ENCODE peak calls at places on chromosomes 2 and 18, in eight cellular contexts. P is NB4, R is suprapubic skin, O is IMR-90, W is ovary, Y is body of pancreas, C is right lobe of liver, U is K562. F is an unnamed sample.

GRCh38 chr2:231391981-231392380 is 3.5 kb upstream of the B3GNT7 start:
- DNase-seq in R (no peak), C (no peak), P (peak; percentile 89), Y (no peak), W (no peak), O (no peak), U (no peak), F (no peak)

GRCh38 chr2:50143822-50144575 is 887.9 kb downstream of the NRXN1 start:
- DNase-seq in P (peak; percentile 57), C (no peak), R (no peak), W (no peak), O (no peak), U (no peak), Y (no peak), F (peak; percentile 6)

GRCh38 chr18:37330173-37330572 is 235.4 kb downstream of the CELF4 start:
- DNase-seq in Y (no peak), R (no peak), U (no peak), P (no peak), O (no peak), C (no peak), W (no peak), F (no peak)

GRCh38 chr2:149903626-149904025 is 316.1 kb upstream of the MMADHC start:
- DNase-seq in O (peak; percentile 38), R (no peak), C (no peak), W (no peak), P (no peak), U (no peak), Y (no peak), F (no peak)

GRCh38 chr2:233153146-233153798 is 93.1 kb downstream of the INPP5D start:
- DNase-seq in R (no peak), P (no peak), Y (no peak), W (no peak), U (no peak), C (no peak), O (no peak), F (no peak)

GRCh38 chr2:47034973-47035609 is 119.5 kb upstream of the MCFD2 start:
- DNase-seq in Y (peak; percentile 33), C (no peak), W (no peak), R (no peak), P (peak; percentile 64), U (no peak), O (no peak), F (no peak)

GRCh38 chr2:241617431-241618154 is 19.4 kb downstream of the THAP4 start:
- DNase-seq in Y (peak; percentile 31), R (no peak), O (no peak), P (no peak), U (no peak), C (no peak), W (no peak), F (no peak)

GRCh38 chr2:72278046-72278445 is 130.4 kb upstream of the CYP26B1 start:
- DNase-seq in R (no peak), P (no peak), W (no peak), U (no peak), Y (no peak), O (peak; percentile 79), C (no peak), F (no peak)

GRCh38 chr2:172098287-172098649 is 4.4 kb downstream of the DLX2 start:
- DNase-seq in P (no peak), C (no peak), Y (no peak), U (no peak), R (no peak), W (no peak), O (no peak), F (peak; percentile 41)

GRCh38 chr2:75098856-75099255 is 100.5 kb downstream of the TACR1 start:
- DNase-seq in U (no peak), W (no peak), P (peak; percentile 60), R (no peak), Y (no peak), O (peak; percentile 31), C (no peak), F (peak; percentile 2)

DNA sequence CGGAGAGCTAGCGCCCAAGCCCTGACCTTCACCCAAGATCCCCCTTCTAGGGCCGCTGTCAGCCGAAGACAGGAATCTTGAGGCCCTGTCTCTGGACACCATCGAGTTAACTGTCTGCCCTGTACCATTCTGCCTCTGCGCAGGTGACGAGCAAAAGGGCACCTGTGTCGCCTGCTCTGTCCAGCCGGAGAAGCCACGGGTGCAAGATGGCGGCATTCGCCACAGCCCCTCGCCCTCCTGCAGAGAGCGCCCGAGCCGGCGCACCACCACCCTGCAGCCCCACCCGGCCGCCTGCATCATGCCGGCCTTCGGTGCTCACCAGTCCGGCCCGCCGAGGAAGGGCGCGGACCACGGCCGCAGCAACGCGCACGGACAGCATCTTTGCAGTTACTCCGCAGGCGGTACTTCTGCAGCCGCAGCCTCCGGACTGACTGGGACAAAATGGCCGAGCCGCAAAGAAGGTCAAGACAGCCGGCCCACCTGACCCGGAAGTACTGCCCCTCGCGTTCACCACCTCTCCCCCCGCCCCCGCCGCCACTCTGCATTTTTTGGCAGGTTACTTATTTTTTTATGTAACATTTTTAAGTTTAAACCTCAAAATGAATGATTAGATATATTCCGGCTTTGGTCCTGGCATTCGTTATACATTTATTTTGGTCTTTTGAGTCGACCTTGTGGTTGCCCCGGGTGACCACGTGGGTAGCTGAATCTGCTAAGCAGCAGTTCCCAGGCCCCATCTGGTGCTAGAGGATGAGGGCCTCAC is at the start of gene ATP5F1A:
- DNase-seq in W (peak; percentile 90), R (peak; percentile 91), Y (peak; percentile 94), U (peak; percentile 71), P (peak; percentile 87), C (peak; percentile 87), O (peak; percentile 77), F (peak; percentile 95)
- TF ChIP-seq POLR2A in W (peak; percentile 45), R (peak; percentile 37), Y (peak; percentile 55), U (peak; percentile 86), P (peak; percentile 62), C (peak; percentile 80), O (peak; percentile 83), F (peak; percentile 69)

GRCh38 chr2:137333386-137333972 is 568.1 kb downstream of the THSD7B start:
- DNase-seq in R (no peak), P (no peak), U (no peak), C (no peak), O (no peak), Y (no peak), W (no peak), F (no peak)
- TF ChIP-seq POLR2A in R (no peak), P (no peak), U (no peak), C (no peak), O (no peak), Y (no peak), W (no peak), F (no peak)

DNA sequence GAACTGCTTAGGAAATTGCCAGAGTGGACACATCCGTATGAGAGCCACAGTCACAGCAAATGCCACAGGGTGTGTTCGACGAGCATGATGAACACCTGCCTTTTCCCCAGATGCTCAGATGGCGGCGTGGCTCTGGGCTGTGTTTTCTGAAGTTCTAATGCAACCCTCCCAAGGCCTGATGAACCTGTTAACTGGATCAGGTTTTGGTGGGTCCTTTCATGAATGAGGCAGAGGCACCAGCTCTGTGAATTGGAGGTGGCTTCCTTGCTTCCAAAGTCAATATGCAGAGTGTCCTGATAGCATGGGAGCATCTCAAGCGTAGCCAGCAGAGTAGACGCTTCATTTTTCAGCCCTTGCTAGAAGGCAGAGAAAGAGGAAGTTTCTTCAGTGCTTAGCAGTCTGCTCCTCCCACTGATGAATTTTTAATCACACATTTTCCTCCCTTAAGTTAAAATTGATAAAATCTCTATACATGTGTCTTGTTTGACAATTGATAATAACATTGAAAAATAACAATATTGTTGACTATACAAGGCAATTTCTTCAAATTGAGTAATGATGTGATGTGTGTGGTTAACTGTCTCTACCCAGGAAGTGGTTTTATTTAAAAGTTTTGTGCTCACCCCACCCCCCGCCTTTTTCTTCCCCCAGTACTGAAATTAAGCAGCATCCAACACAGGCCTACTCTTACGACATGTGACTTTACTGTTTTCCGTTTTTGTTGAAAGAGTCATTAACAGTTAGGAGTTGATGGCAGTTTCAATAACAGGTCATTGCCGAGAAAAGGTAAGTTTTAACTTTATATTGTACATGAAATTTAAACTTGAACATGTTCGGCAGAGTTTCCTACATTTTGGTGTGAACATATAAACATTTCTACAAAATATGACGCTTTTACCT is at the start of gene ARHGAP15:
- DNase-seq in W (no peak), C (no peak), P (peak; percentile 96), O (no peak), Y (no peak), U (no peak), R (no peak), F (peak; percentile 83)
- TF ChIP-seq POLR2A in W (no peak), C (no peak), P (peak; percentile 30), O (no peak), Y (no peak), U (no peak), R (no peak), F (peak; percentile 74)

DNA sequence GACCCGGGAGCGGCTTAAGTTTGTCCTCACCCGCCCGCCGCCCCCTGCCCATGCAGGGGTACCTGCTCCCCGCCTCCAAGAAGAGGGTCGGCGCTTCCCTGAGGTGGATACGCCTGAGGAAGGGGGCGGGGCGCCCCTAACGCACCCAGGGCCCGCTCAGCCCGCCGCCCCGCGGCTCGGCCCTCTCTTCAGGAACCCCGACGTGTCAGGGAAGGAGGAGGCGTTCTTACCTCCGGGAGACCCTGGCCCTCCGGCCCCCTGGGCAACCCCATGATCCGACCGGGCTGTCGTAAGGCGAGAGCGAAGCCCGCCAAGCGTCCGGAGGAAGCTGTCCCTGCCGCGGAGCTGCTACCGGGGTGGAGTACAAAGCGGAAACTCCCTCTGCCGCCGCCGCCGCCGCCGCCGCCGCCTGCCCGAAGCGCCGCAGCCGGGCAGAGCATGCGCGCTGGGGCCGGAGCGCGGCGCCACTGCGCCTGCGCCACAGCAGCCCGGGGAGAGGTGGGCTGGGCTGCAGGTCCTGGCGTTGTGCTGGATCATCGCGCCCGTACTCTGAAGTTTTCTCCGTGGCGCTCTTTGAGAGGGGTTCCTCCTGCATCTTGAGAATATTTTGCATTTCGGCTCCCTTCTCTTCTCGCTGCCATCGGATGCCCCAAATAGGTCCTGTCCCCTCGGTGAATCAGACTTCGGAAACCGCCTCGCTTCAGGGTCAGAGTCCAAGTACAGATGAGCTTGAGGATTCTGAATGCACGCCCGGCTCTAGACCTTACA is at the start of gene CCDC93:
- DNase-seq in W (peak; percentile 77), O (peak; percentile 76), P (peak; percentile 90), C (peak; percentile 86), U (peak; percentile 99), Y (peak; percentile 83), R (peak; percentile 85), F (peak; percentile 93)
- TF ChIP-seq POLR2A in W (peak; percentile 45), O (peak; percentile 30), P (peak; percentile 70), C (peak; percentile 74), U (peak; percentile 75), Y (peak; percentile 82), R (peak; percentile 22), F (peak; percentile 41)

DNA sequence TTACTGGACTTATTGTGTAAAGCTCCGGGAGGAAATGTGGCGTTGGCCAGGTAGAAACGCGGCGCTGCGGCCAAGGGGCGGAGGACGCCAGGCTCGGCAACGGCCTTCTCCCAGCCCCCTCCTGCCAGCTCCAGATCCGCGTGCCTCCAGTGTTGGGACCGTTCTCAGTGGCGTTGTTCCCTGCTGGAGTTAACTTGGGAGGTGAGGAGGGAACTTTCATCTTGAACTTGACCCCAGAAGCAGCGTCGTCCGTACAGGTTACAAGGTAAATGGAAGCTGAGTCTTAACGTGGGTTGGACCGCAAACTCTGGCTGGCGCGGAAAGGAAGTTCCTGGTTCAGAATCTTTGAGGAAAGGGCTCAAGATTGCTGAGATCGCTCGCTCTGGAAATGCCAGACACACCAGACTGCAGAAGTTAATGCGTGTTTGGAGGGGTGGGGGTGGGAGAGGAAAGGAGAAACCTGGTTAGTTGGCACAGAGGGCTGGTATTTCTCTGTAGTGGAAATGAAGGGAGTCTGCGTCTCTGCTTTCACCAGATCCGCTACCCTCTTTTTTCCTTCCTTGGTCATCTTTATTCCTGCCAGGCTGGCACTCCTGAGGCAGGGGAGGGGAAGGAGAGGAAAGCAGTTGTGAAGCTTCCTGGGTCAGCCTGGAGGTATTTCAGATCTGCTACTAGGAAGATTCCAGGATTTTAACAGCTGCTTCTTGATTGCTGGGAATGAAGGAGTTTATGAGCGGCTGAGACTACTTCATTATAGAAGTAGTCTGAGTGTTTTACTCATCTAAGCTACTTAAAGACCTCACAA is 1.5 kb downstream of the TANC1 start:
- DNase-seq in R (peak; percentile 65), W (peak; percentile 41), P (peak; percentile 12), U (no peak), C (peak; percentile 74), O (peak; percentile 21), Y (peak; percentile 66), F (peak; percentile 53)
- TF ChIP-seq POLR2A in R (no peak), W (no peak), P (no peak), U (no peak), C (no peak), O (no peak), Y (no peak), F (no peak)

F was measured in erythroblast.